ENCODE peak calls at places on chromosomes 13 and 19, in six cellular contexts. H, O, L, K, T and Z are unnamed samples.

GRCh38 chr13:65855276-65855675 is 1374.9 kb downstream of the PCDH9 start:
- DNase-seq in O (no peak), H (no peak), L (no peak), K (no peak), T (no peak), Z (no peak)

GRCh38 chr19:3276341-3276799 is 51.9 kb downstream of the CELF5 start:
- DNase-seq in L (peak; percentile 20), O (peak; percentile 13), T (no peak), K (peak; percentile 44), H (peak; percentile 58), Z (peak; percentile 74)

GRCh38 chr19:8615813-8616596 is 5.5 kb upstream of the ADAMTS10 start:
- DNase-seq in L (no peak), H (no peak), K (peak; percentile 72), T (no peak), O (peak; percentile 39), Z (peak; percentile 43)

GRCh38 chr13:113209336-113209879 is at the start of gene CUL4A:
- DNase-seq in O (peak; percentile 60), L (peak; percentile 65), T (no peak), H (peak; percentile 38), K (peak; percentile 73), Z (peak; percentile 61)

GRCh38 chr19:3055741-3056453 is 6.4 kb downstream of the TLE5 start:
- DNase-seq in K (no peak), L (no peak), H (peak; percentile 37), O (no peak), T (no peak), Z (no peak)

GRCh38 chr19:48780684-48781391 is 25.5 kb downstream of the FGF21 start:
- DNase-seq in K (no peak), H (no peak), O (no peak), L (no peak), T (no peak), Z (no peak)

GRCh38 chr13:52454459-52454824 is 836 bp upstream of the CKAP2 start:
- DNase-seq in H (no peak), T (no peak), K (peak; percentile 33), O (no peak), L (peak; percentile 32), Z (peak; percentile 77)

GRCh38 chr19:45103200-45103624 is 10.2 kb downstream of the PPP1R37 start:
- DNase-seq in H (no peak), K (peak; percentile 64), T (no peak), O (peak; percentile 17), L (no peak), Z (no peak)

GRCh38 chr19:1068111-1069001 is 1.4 kb downstream of the ARHGAP45 start:
- DNase-seq in T (no peak), K (peak; percentile 86), O (peak; percentile 73), H (no peak), L (no peak), Z (peak; percentile 61)